ENCODE peak calls at places on chromosomes 16 and 17, in ten cellular contexts. M is RWPE2, D is endodermal cell, J is ovary, B is psoas muscle, Y is heart right ventricle, G is mammary epithelial cell, O is WERI-Rb-1, E is SK-N-SH, A is uterus. R is an unnamed sample.

GRCh38 chr16:4052801-4053662 is 63.2 kb downstream of the ADCY9 start:
- DNase-seq in E (no peak), O (no peak), B (peak; percentile 92), M (no peak), J (no peak), G (peak; percentile 83), Y (peak; percentile 70), A (no peak), D (peak; percentile 30), R (no peak)

GRCh38 chr17:55540414-55541091 is 29.3 kb upstream of the SMIM36 start:
- DNase-seq in M (no peak), G (peak; percentile 63), A (no peak), O (no peak), E (no peak), D (no peak), J (no peak), B (no peak), Y (no peak), R (no peak)

GRCh38 chr17:79220201-79220714 is 145.6 kb downstream of the ENGASE start:
- DNase-seq in Y (no peak), G (no peak), E (peak; percentile 44), J (no peak), D (peak; percentile 80), B (no peak), M (peak; percentile 45), A (no peak), O (no peak), R (no peak)

GRCh38 chr17:57603978-57604377 is 141.1 kb downstream of the CCDC182 start:
- DNase-seq in A (peak; percentile 26), O (no peak), B (no peak), J (no peak), Y (no peak), M (no peak), E (no peak), G (no peak), D (no peak), R (peak; percentile 37)

GRCh38 chr16:87620201-87620495 is 17.8 kb downstream of the JPH3 start:
- DNase-seq in Y (no peak), A (no peak), B (no peak), E (peak; percentile 33), O (no peak), J (no peak), D (peak; percentile 74), M (no peak), G (no peak), R (no peak)

GRCh38 chr17:17119533-17119932 is 77.3 kb downstream of the MPRIP start:
- DNase-seq in O (no peak), G (peak; percentile 64), D (no peak), Y (no peak), M (no peak), J (no peak), A (no peak), B (peak; percentile 54), E (no peak), R (no peak)

GRCh38 chr17:50055055-50055425 is 870 bp upstream of the ITGA3 start:
- DNase-seq in G (peak; percentile 87), D (peak; percentile 93), E (no peak), Y (no peak), J (peak; percentile 46), B (peak; percentile 53), O (peak; percentile 72), M (peak; percentile 93), A (no peak), R (peak; percentile 24)

GRCh38 chr16:63983401-63983800 is 1138.5 kb downstream of the CDH11 start:
- DNase-seq in M (no peak), E (no peak), J (no peak), B (no peak), Y (no peak), A (no peak), D (no peak), O (no peak), G (peak; percentile 15), R (no peak)

GRCh38 chr16:72195609-72196008 is 23.7 kb upstream of the PMFBP1 start:
- DNase-seq in D (peak; percentile 86), Y (no peak), A (no peak), O (no peak), J (no peak), M (no peak), E (peak; percentile 58), B (no peak), G (no peak), R (no peak)

GRCh38 chr17:69870751-69871199 is 204.2 kb upstream of the KCNJ16 start:
- DNase-seq in Y (no peak), G (peak; percentile 79), M (no peak), B (no peak), D (peak; percentile 52), A (no peak), E (no peak), O (no peak), J (no peak), R (no peak)

GRCh38 chr17:68884888-68885287 is 70.3 kb downstream of the ABCA8 start:
- DNase-seq in E (no peak), G (no peak), M (no peak), Y (no peak), O (no peak), A (no peak), B (no peak), D (no peak), J (no peak), R (no peak)

GRCh38 chr17:30555942-30556341 is 78.7 kb downstream of the GOSR1 start:
- DNase-seq in A (no peak), M (peak; percentile 22), G (no peak), O (no peak), J (no peak), D (no peak), B (no peak), E (no peak), Y (no peak), R (no peak)

GRCh38 chr16:53091508-53092211 is 36.9 kb downstream of the CHD9 start:
- DNase-seq in A (peak; percentile 77), E (peak; percentile 76), B (peak; percentile 87), O (no peak), M (no peak), D (peak; percentile 84), Y (peak; percentile 60), J (no peak), G (peak; percentile 41), R (peak; percentile 63)

GRCh38 chr16:28192811-28193529 is 18.8 kb downstream of the XPO6 start:
- DNase-seq in A (no peak), M (no peak), E (no peak), O (no peak), D (no peak), G (no peak), J (no peak), B (no peak), Y (no peak), R (peak; percentile 59)

GRCh38 chr16:82580293-82580900 is 46.4 kb upstream of the CDH13 start:
- DNase-seq in O (peak; percentile 26), J (no peak), D (peak; percentile 72), M (no peak), A (no peak), G (peak; percentile 8), B (peak; percentile 56), E (peak; percentile 22), Y (no peak), R (no peak)

GRCh38 chr16:81817296-81817695 is 38.2 kb downstream of the PLCG2 start:
- DNase-seq in A (no peak), O (no peak), M (no peak), J (no peak), B (no peak), Y (no peak), E (no peak), G (no peak), D (no peak), R (no peak)

GRCh38 chr16:59684911-59685310 is 950.8 kb upstream of the GOT2 start:
- DNase-seq in E (no peak), J (no peak), D (no peak), B (no peak), A (no peak), M (no peak), O (no peak), G (peak; percentile 77), Y (no peak), R (no peak)

GRCh38 chr17:83076930-83077329 is 2.5 kb upstream of the METRNL start:
- DNase-seq in Y (no peak), G (no peak), D (peak; percentile 70), A (no peak), M (no peak), J (no peak), O (peak; percentile 68), E (peak; percentile 71), B (no peak), R (no peak)
- TF ChIP-seq CTCF in Y (peak; percentile 17), G (peak; percentile 4), D (peak; percentile 60), A (peak; percentile 21), M (peak; percentile 66), J (no peak), O (peak; percentile 75), E (peak; percentile 49), B (peak; percentile 12), R (peak; percentile 8)

GRCh38 chr17:73952498-73953205 is 250.8 kb upstream of the RPL38 start:
- DNase-seq in G (no peak), J (no peak), B (peak; percentile 52), D (peak; percentile 90), E (peak; percentile 97), M (no peak), O (peak; percentile 95), Y (peak; percentile 57), A (no peak), R (peak; percentile 22)
- H3K4me3 ChIP-seq in G (no peak overlapping the region), J (no peak overlapping the region), B (no peak overlapping the region), D (peak overlapping the region; percentile 57), E (no peak overlapping the region), M (no peak overlapping the region), O (peak overlapping the region; percentile 55), Y (peak overlapping the region; percentile 18), A (no peak overlapping the region), R (no peak overlapping the region)

DNA sequence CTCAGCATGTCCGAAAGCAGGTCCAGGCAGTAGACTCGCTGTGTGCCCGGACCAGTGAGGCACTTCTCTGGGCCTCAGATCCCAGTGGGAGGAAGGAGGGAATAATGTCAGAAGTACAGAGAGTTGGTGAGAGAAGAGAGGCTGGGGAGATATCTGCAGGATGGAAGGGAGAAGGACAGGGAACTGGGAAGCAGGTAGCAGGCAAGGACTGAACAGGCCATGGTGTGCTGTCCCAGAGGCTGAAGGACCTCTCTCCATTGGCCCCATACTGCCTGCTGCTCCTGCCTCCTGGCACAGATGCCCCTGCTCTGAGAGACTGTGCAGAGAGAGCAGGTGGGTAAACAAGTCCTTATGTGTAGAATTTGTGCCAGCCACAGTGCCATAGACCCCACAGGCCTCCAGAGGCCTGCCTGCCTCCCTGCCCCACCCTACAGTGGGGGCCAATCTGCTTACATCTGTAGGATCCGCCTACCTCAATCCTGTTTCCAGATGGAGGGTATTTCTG is 34.2 kb upstream of the CRHR1 start:
- DNase-seq in M (no peak), Y (no peak), G (no peak), J (no peak), D (no peak), A (no peak), B (no peak), E (no peak), O (no peak), R (no peak)
- H3K27me3 ChIP-seq in M (peaks cover 10% of the 10 kb centered on the region), Y (peaks cover 12% of the 10 kb centered on the region), G (no peaks in the 10 kb centered on the region), J (no peaks in the 10 kb centered on the region), D (peaks cover 49% of the 10 kb centered on the region), A (no peaks in the 10 kb centered on the region), B (no peaks in the 10 kb centered on the region), E (peaks cover 18% of the 10 kb centered on the region), O (no peaks in the 10 kb centered on the region), R (no peaks in the 10 kb centered on the region)

DNA sequence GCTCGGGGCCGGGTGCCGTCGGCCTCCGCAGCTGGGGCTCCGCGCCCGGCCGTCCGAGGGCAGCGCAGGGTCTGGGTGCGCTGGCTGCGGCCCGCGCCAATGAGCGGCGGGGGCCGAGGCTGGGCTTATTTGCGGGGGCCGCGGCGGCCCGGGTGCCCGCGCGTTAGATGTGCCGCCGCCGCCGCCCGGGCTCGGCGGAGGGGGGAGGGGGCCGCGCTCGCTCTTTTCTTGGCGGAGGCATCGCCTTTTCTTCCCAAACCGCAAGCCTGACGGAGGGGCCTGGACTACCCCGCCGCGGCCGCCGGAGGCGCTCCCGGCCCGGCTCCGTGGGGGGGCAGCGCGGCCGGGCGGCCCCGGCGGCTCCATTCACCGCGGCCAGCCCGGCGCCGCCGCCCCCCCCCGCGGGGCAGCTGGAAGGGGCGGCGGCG is at the start of gene NOTUM:
- DNase-seq in D (peak; percentile 88), B (peak; percentile 62), O (peak; percentile 72), M (no peak), G (no peak), Y (no peak), E (peak; percentile 90), A (no peak), J (no peak), R (no peak)
- TF ChIP-seq CTCF in D (peak; percentile 59), B (peak; percentile 38), O (peak; percentile 48), M (peak; percentile 25), G (no peak), Y (peak; percentile 19), E (peak; percentile 42), A (no peak), J (no peak), R (no peak)